ENCODE peak calls at places on chromosomes 2 and 18, in six cellular contexts. K, T, Y, H, B and U are unnamed samples.

GRCh38 chr2:96157649-96158553 is 12.7 kb upstream of the DUSP2 start:
- DNase-seq in K (peak; percentile 50), T (no peak), Y (peak; percentile 52), H (no peak), B (no peak), U (no peak)

GRCh38 chr18:6370886-6371635 is 43.6 kb downstream of the L3MBTL4 start:
- DNase-seq in K (peak; percentile 50), T (no peak), Y (peak; percentile 86), H (peak; percentile 82), B (no peak), U (peak; percentile 7)

GRCh38 chr2:24486628-24487027 is 4.4 kb upstream of the NCOA1 start:
- DNase-seq in K (no peak), T (no peak), Y (no peak), H (no peak), B (no peak), U (no peak)

GRCh38 chr18:55318864-55319516 is 269.0 kb downstream of the TCF4 start:
- DNase-seq in K (no peak), T (no peak), Y (no peak), H (no peak), B (no peak), U (no peak)

GRCh38 chr2:15577071-15577706 is 14.5 kb upstream of the DDX1 start:
- DNase-seq in K (peak; percentile 82), T (peak; percentile 76), Y (peak; percentile 75), H (peak; percentile 93), B (peak; percentile 85), U (peak; percentile 91)

GRCh38 chr2:103361712-103362111 is 599.9 kb downstream of the TMEM182 start:
- DNase-seq in K (no peak), T (no peak), Y (no peak), H (no peak), B (no peak), U (no peak)

GRCh38 chr2:47599171-47599570 is 183.8 kb upstream of the MSH6 start:
- DNase-seq in K (no peak), T (no peak), Y (no peak), H (no peak), B (no peak), U (no peak)

GRCh38 chr2:99695121-99695773 is 205.4 kb upstream of the REV1 start:
- DNase-seq in K (no peak), T (no peak), Y (no peak), H (no peak), B (no peak), U (no peak)

GRCh38 chr2:219430633-219431615 is 3.7 kb upstream of the SPEG start:
- DNase-seq in K (no peak), T (peak; percentile 70), Y (no peak), H (no peak), B (peak; percentile 46), U (no peak)

GRCh38 chr18:32036506-32037210 is 18.0 kb downstream of the RNF125 start:
- DNase-seq in K (no peak), T (no peak), Y (no peak), H (no peak), B (no peak), U (no peak)

DNA sequence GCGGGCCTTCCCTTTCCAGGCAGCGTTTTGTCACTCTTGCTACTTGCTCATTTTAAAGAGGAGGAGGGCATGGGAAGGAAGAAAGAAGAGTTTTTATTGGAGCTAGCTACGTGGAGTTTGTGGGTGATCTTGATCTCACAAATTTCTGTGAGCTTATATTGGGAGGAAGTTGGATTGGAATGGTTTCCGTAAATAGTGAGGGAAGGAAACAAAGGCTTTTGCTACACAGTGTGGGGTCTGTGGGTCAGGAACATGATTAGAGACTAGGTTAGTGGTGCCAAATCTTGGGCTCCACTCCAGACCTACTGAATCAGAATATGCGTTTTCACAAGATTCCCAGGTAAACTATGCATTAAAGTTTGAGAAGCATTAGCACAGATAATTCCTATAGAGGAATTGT is 8.1 kb downstream of the RALB start:
- DNase-seq in K (no peak), T (no peak), Y (no peak), H (no peak), B (no peak), U (no peak)
- H3K4me1 ChIP-seq in K (peaks cover 57% of the 10 kb centered on the region), T (peaks cover 55% of the 10 kb centered on the region), Y (no peaks in the 10 kb centered on the region), H (peaks cover 53% of the 10 kb centered on the region), B (no peaks in the 10 kb centered on the region), U (peaks cover 10% of the 10 kb centered on the region)

DNA sequence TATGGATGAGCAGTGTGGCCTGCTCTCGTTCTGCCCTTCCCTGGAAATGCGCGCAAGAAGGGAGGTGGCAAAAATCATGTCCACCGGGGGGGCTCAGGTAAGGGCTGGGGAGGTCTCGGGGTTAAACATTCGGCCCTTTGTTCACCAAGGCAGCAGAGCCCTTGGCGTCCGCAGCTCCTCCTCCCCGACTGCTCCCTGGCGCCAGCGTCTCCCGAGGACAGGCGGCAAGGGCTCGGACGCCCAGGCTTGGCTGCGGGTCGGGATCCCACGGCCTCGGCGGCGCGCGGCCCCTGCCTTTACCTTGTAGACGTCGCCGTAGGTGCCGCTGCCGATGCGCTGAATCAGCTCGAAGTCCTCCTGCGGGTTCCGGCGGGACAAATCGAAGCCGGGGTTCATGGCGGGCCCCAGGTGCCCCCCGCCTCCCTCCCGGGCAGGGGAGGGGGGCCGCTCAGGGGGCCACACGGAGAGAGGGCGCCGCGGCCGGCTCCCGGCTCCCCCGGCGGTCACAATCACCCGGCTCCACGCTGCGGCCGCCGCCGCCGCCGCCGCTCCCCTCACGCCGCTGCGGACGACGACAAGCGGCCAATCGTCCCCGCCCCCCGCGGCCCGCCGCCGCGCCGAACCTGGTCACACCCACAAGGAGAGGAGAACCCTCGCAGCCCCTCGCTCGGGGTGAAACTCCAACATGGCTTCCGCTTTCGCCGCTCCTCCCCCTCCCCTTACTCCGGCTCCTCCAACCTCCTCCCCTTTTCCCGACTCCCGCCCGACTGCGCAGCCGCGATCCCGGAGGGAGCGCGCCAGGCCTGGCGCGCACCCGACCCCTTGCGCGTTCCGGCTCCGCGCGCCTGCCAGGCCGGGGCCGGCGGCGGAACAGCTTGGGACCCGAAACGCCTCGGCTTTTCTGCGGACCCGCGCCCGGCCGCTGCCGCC is at the start of gene MAP4K3:
- DNase-seq in K (peak; percentile 95), T (peak; percentile 95), Y (peak; percentile 94), H (peak; percentile 93), B (peak; percentile 97), U (peak; percentile 94)
- TF ChIP-seq POLR2A in K (peak; percentile 90), T (peak; percentile 92), Y (peak; percentile 89), H (no peak), B (peak; percentile 71), U (peak; percentile 84)

GRCh38 chr2:217856159-217856558 is 146.6 kb downstream of the TNS1 start:
- DNase-seq in K (no peak), T (no peak), Y (no peak), H (no peak), B (no peak), U (no peak)

GRCh38 chr2:217853301-217853881 is 149.4 kb downstream of the TNS1 start:
- DNase-seq in K (no peak), T (no peak), Y (no peak), H (no peak), B (peak; percentile 8), U (no peak)

GRCh38 chr2:217854684-217855083 is 148.1 kb downstream of the TNS1 start:
- DNase-seq in K (no peak), T (no peak), Y (no peak), H (no peak), B (no peak), U (no peak)

GRCh38 chr2:217852812-217853211 is 150.0 kb downstream of the TNS1 start:
- DNase-seq in K (no peak), T (no peak), Y (no peak), H (no peak), B (no peak), U (no peak)

GRCh38 chr2:217853961-217854360 is 148.8 kb downstream of the TNS1 start:
- DNase-seq in K (no peak), T (no peak), Y (no peak), H (no peak), B (no peak), U (no peak)
- H3K4me1 ChIP-seq in K (peaks cover 70% of the 10 kb centered on the region), T (peaks cover 95% of the 10 kb centered on the region), Y (no peaks in the 10 kb centered on the region), H (peaks cover 96% of the 10 kb centered on the region), B (peaks cover 39% of the 10 kb centered on the region), U (peaks cover 73% of the 10 kb centered on the region)

DNA sequence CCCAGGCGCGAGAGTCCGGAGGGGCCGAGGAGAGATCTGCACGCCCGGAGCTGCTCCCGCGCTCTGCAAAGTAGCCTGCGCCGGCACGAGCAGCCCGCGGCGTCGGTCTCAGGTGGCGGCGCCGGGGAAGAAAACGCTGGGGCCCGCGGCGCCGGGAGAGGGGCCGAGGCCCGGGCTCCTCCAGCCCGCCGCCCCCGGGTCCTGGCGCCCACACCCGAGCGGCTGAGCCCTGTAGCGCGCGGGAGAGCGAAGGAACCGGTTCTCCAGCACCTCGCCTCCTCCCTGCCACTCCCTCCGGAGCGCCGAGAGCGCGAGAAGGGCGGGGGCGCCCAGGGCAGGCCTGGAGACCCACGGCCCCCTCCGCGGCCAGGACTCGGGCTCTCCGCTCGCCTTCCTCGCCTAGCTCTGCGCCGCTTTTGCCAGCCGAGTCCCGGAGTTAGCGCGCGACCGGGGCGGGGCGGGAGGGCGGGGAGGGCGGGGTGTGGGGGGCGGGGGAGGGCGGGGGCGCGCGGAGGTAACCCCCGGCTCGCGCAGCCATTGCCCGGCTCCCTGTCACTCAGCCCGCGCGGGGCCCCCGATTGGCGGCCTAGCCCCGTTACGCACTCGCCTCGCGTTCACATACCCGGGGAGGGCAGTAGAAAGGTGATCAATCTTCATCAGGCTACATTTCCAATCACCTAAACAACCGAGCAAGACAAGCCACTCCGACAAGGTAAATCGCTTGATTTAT is at the start of gene OTX1:
- DNase-seq in K (peak; percentile 67), T (no peak), Y (peak; percentile 71), H (peak; percentile 78), B (peak; percentile 85), U (peak; percentile 64)
- TF ChIP-seq POLR2A in K (no peak), T (no peak), Y (no peak), H (no peak), B (peak; percentile 88), U (no peak)

DNA sequence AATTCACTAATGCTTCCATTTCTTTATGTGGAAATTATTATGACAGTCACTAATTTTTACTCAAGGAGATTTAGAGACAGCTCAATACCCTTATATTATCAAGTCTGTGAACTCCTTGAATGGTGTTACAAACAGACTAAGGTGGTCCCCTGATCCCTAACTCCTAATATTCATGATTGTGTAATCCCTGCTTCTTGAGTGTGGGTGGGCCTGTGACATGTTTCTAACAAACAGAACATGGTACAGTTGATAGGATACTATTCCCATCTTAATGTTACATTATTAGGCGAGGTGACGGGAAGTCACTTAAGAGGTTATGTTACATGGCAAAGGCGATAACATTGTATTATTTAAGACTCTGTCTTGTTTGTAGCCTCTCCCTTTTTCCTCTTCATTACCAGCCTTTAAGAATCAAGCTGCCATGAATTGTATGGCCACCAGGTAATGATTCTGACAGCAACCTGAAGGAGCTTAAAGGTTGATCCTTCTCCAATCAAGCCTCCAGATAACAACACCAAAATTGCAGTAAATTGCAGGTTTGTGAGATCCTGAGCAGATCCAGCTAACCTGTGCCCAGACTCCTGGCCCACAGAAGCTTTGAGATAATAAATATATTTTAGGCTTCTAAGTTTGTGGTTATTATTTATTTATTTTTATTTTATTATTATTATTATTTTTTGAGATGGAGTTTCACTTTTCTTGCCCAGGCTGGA is 32.1 kb downstream of the CYTIP start:
- DNase-seq in K (no peak), T (no peak), Y (no peak), H (no peak), B (no peak), U (no peak)
- H3K4me1 ChIP-seq in K (no peaks in the 10 kb centered on the region), T (peaks cover 5% of the 10 kb centered on the region), Y (no peaks in the 10 kb centered on the region), H (no peaks in the 10 kb centered on the region), B (no peaks in the 10 kb centered on the region), U (no peaks in the 10 kb centered on the region)